ENCODE peak calls at places on chromosomes 2 and 18, in five cellular contexts. I, Q, L, J and X are unnamed samples.

GRCh38 chr18:12255626-12256026 is 1.5 kb downstream of the CIDEA start:
- DNase-seq in J (no peak), Q (no peak), I (no peak), L (no peak), X (no peak)

GRCh38 chr18:37421349-37422080 is 144.1 kb downstream of the CELF4 start:
- DNase-seq in Q (no peak), I (no peak), J (no peak), L (no peak), X (no peak)

GRCh38 chr2:185689906-185690539 is 48.6 kb upstream of the FSIP2 start:
- DNase-seq in J (no peak), I (no peak), Q (no peak), L (no peak), X (no peak)

GRCh38 chr18:48902023-48902855 is 48.5 kb downstream of the SMAD7 start:
- DNase-seq in L (no peak), Q (no peak), I (no peak), J (no peak), X (no peak)

GRCh38 chr18:2953935-2954641 is 58.9 kb downstream of the LPIN2 start:
- DNase-seq in Q (no peak), I (no peak), J (no peak), L (no peak), X (no peak)

GRCh38 chr2:152354909-152355308 is 19.9 kb downstream of the FMNL2 start:
- DNase-seq in J (no peak), Q (no peak), I (no peak), L (no peak), X (no peak)

GRCh38 chr18:715626-716025 is 3.2 kb upstream of the ENOSF1 start:
- DNase-seq in I (no peak), Q (no peak), J (no peak), L (no peak), X (no peak)

GRCh38 chr18:46297621-46298020 is 193.4 kb downstream of the HAUS1 start:
- DNase-seq in J (no peak), I (no peak), Q (no peak), L (no peak), X (no peak)

GRCh38 chr2:174593574-174594203 is 3.9 kb downstream of the WIPF1 start:
- DNase-seq in L (peak), J (peak), Q (peak), I (no peak), X (no peak)

GRCh38 chr2:61426267-61426897 is 44.5 kb downstream of the USP34 start:
- DNase-seq in Q (peak), I (peak), J (peak), L (peak), X (peak)

GRCh38 chr2:144886847-144887246 is 366.9 kb upstream of the ZEB2 start:
- DNase-seq in I (no peak), Q (no peak), J (no peak), L (no peak), X (no peak)

GRCh38 chr2:73239776-73240175 is 5.7 kb downstream of the CCT7 start:
- DNase-seq in L (no peak), J (no peak), Q (no peak), I (no peak), X (no peak)

GRCh38 chr2:215825709-215826108 is 187.6 kb downstream of the MREG start:
- DNase-seq in L (no peak), I (no peak), Q (no peak), J (no peak), X (no peak)

GRCh38 chr2:230520875-230521155 is 104.8 kb downstream of the SP100 start:
- DNase-seq in J (no peak), Q (no peak), L (no peak), I (no peak), X (no peak)

GRCh38 chr18:44896817-44897216 is 216.1 kb downstream of the SETBP1 start:
- DNase-seq in J (no peak), Q (no peak), I (no peak), L (no peak), X (no peak)

GRCh38 chr2:100957971-100958653 is 44.0 kb upstream of the RPL31 start:
- DNase-seq in I (no peak), J (no peak), L (no peak), Q (no peak), X (no peak)

GRCh38 chr2:180314086-180314485 is 307.0 kb upstream of the CWC22 start:
- DNase-seq in J (no peak), Q (no peak), L (no peak), I (no peak), X (no peak)

GRCh38 chr18:45361148-45361851 is 254.0 kb upstream of the SLC14A2 start:
- DNase-seq in Q (no peak), J (no peak), I (no peak), L (no peak), X (no peak)

GRCh38 chr2:9748586-9748985 is 94.7 kb upstream of the TAF1B start:
- DNase-seq in Q (no peak), J (no peak), L (no peak), I (no peak), X (no peak)

GRCh38 chr2:17245921-17246320 is 272.3 kb downstream of the RAD51AP2 start:
- DNase-seq in J (no peak), I (no peak), Q (no peak), L (no peak), X (no peak)

GRCh38 chr18:12015697-12016062 is 34.4 kb downstream of the IMPA2 start:
- DNase-seq in Q (no peak), L (no peak), J (no peak), I (no peak), X (no peak)

GRCh38 chr2:8633186-8633734 is 48.6 kb upstream of the ID2 start:
- DNase-seq in Q (no peak), I (no peak), L (no peak), J (no peak), X (no peak)

GRCh38 chr2:69694894-69695849 is 46.8 kb upstream of the ANXA4 start:
- DNase-seq in I (no peak), L (no peak), Q (no peak), J (no peak), X (no peak)

GRCh38 chr2:26429779-26430654 is 28.3 kb downstream of the DRC1 start:
- DNase-seq in I (no peak), J (no peak), L (no peak), Q (no peak), X (no peak)

GRCh38 chr2:54122939-54123338 is 7.5 kb downstream of the ACYP2 start:
- DNase-seq in I (no peak), Q (no peak), J (no peak), L (no peak), X (no peak)

GRCh38 chr2:223563462-223563861 is 38.7 kb downstream of the SCG2 start:
- DNase-seq in L (no peak), Q (no peak), I (peak), J (no peak), X (no peak)

GRCh38 chr2:25159947-25160346 is 8.4 kb downstream of the POMC start:
- DNase-seq in J (no peak), L (no peak), I (peak), Q (no peak), X (no peak)

GRCh38 chr2:225009768-225010167 is 32.5 kb downstream of the DOCK10 start:
- DNase-seq in J (no peak), Q (no peak), I (no peak), L (no peak), X (no peak)

GRCh38 chr18:35817604-35818352 is 154.7 kb upstream of the RMP24 start:
- DNase-seq in Q (no peak), J (no peak), L (no peak), I (peak), X (no peak)

GRCh38 chr18:21167641-21168372 is 56.2 kb upstream of the ROCK1 start:
- DNase-seq in L (no peak), I (peak), J (no peak), Q (peak), X (no peak)

GRCh38 chr2:67686254-67686653 is 289.1 kb downstream of the ETAA1 start:
- DNase-seq in I (no peak), Q (no peak), L (no peak), J (no peak), X (no peak)

GRCh38 chr2:240226672-240227537 is 86.4 kb upstream of the OTOS start:
- DNase-seq in I (no peak), J (no peak), L (no peak), Q (no peak), X (no peak)